ENCODE peak calls at places on chromosomes 16 and 17, in seven cellular contexts. One of them, this sample, is unnamed.

GRCh38 chr16:15521390-15521757 is 87.0 kb downstream of the BMERB1 start:
- DNase-seq in MM.1S: no peak
- DNase-seq in astrocyte: no peak
- DNase-seq in upper lobe of left lung: no peak
- DNase-seq in fibroblast of lung: no peak
- DNase-seq in tibial artery: no peak
- DNase-seq in heart left ventricle: no peak
- DNase-seq in this sample: no peak

GRCh38 chr17:8038954-8039610 is at the start of gene ALOX15B:
- DNase-seq in tibial artery: no peak
- DNase-seq in astrocyte: no peak
- DNase-seq in heart left ventricle: no peak
- DNase-seq in MM.1S: no peak
- DNase-seq in upper lobe of left lung: peak; percentile 86
- DNase-seq in fibroblast of lung: no peak
- DNase-seq in this sample: no peak

GRCh38 chr17:78241277-78242023 is 10.0 kb downstream of the TMEM235 start:
- DNase-seq in astrocyte: peak; percentile 57
- DNase-seq in tibial artery: no peak
- DNase-seq in heart left ventricle: no peak
- DNase-seq in MM.1S: peak; percentile 31
- DNase-seq in fibroblast of lung: peak; percentile 59
- DNase-seq in upper lobe of left lung: no peak
- DNase-seq in this sample: no peak

GRCh38 chr17:19867094-19867653 is 562 bp downstream of the ULK2 start:
- DNase-seq in tibial artery: peak; percentile 71
- DNase-seq in astrocyte: peak; percentile 48
- DNase-seq in upper lobe of left lung: peak; percentile 91
- DNase-seq in fibroblast of lung: peak; percentile 62
- DNase-seq in MM.1S: peak; percentile 61
- DNase-seq in heart left ventricle: peak; percentile 69
- DNase-seq in this sample: no peak

GRCh38 chr16:24041834-24042631 is 206.2 kb downstream of the PRKCB start:
- DNase-seq in fibroblast of lung: peak; percentile 23
- DNase-seq in astrocyte: peak; percentile 14
- DNase-seq in upper lobe of left lung: no peak
- DNase-seq in tibial artery: peak; percentile 35
- DNase-seq in MM.1S: peak; percentile 74
- DNase-seq in heart left ventricle: peak; percentile 52
- DNase-seq in this sample: peak; percentile 44

GRCh38 chr16:74771656-74772315 is 2.8 kb downstream of the FA2H start:
- DNase-seq in astrocyte: no peak
- DNase-seq in MM.1S: no peak
- DNase-seq in fibroblast of lung: no peak
- DNase-seq in tibial artery: no peak
- DNase-seq in upper lobe of left lung: peak; percentile 37
- DNase-seq in heart left ventricle: no peak
- DNase-seq in this sample: peak; percentile 89

GRCh38 chr17:30369995-30370394 is 8.7 kb upstream of the CPD start:
- DNase-seq in astrocyte: peak; percentile 29
- DNase-seq in tibial artery: no peak
- DNase-seq in fibroblast of lung: peak; percentile 34
- DNase-seq in upper lobe of left lung: no peak
- DNase-seq in MM.1S: no peak
- DNase-seq in heart left ventricle: no peak
- DNase-seq in this sample: no peak

GRCh38 chr16:20798364-20798763 is 7.9 kb downstream of the ERI2 start:
- DNase-seq in heart left ventricle: no peak
- DNase-seq in MM.1S: no peak
- DNase-seq in astrocyte: no peak
- DNase-seq in tibial artery: no peak
- DNase-seq in upper lobe of left lung: no peak
- DNase-seq in fibroblast of lung: peak; percentile 12
- DNase-seq in this sample: no peak

GRCh38 chr17:57735707-57736106 is 9.4 kb downstream of the CCDC182 start:
- DNase-seq in fibroblast of lung: no peak
- DNase-seq in tibial artery: no peak
- DNase-seq in MM.1S: peak; percentile 25
- DNase-seq in heart left ventricle: no peak
- DNase-seq in astrocyte: no peak
- DNase-seq in upper lobe of left lung: no peak
- DNase-seq in this sample: no peak

GRCh38 chr16:81198635-81199034 is 39.9 kb upstream of the BCO1 start:
- DNase-seq in tibial artery: no peak
- DNase-seq in astrocyte: no peak
- DNase-seq in upper lobe of left lung: no peak
- DNase-seq in MM.1S: no peak
- DNase-seq in fibroblast of lung: no peak
- DNase-seq in heart left ventricle: no peak
- DNase-seq in this sample: no peak

GRCh38 chr17:73281926-73282325 is 20.2 kb upstream of the CPSF4L start:
- DNase-seq in heart left ventricle: no peak
- DNase-seq in astrocyte: no peak
- DNase-seq in MM.1S: no peak
- DNase-seq in tibial artery: no peak
- DNase-seq in upper lobe of left lung: no peak
- DNase-seq in fibroblast of lung: no peak
- DNase-seq in this sample: no peak

GRCh38 chr16:77789085-77789611 is 784 bp downstream of the VAT1L start:
- DNase-seq in astrocyte: no peak
- DNase-seq in fibroblast of lung: no peak
- DNase-seq in heart left ventricle: no peak
- DNase-seq in tibial artery: no peak
- DNase-seq in MM.1S: no peak
- DNase-seq in upper lobe of left lung: no peak
- DNase-seq in this sample: no peak

GRCh38 chr17:49696233-49696761 is 11.5 kb downstream of the SLC35B1 start:
- DNase-seq in heart left ventricle: no peak
- DNase-seq in upper lobe of left lung: no peak
- DNase-seq in fibroblast of lung: peak; percentile 27
- DNase-seq in MM.1S: no peak
- DNase-seq in astrocyte: no peak
- DNase-seq in tibial artery: no peak
- DNase-seq in this sample: peak; percentile 76

GRCh38 chr16:54942353-54942943 is 11.8 kb downstream of the IRX5 start:
- DNase-seq in heart left ventricle: no peak
- DNase-seq in fibroblast of lung: no peak
- DNase-seq in tibial artery: no peak
- DNase-seq in upper lobe of left lung: no peak
- DNase-seq in astrocyte: no peak
- DNase-seq in MM.1S: no peak
- DNase-seq in this sample: no peak

GRCh38 chr16:54647731-54648221 is 282.9 kb upstream of the IRX5 start:
- DNase-seq in upper lobe of left lung: no peak
- DNase-seq in heart left ventricle: no peak
- DNase-seq in tibial artery: no peak
- DNase-seq in fibroblast of lung: peak; percentile 76
- DNase-seq in MM.1S: no peak
- DNase-seq in astrocyte: peak; percentile 75
- DNase-seq in this sample: no peak

GRCh38 chr17:21371511-21372081 is 4.6 kb upstream of the KCNJ12 start:
- DNase-seq in MM.1S: no peak
- DNase-seq in fibroblast of lung: no peak
- DNase-seq in heart left ventricle: no peak
- DNase-seq in astrocyte: no peak
- DNase-seq in upper lobe of left lung: no peak
- DNase-seq in tibial artery: no peak
- DNase-seq in this sample: no peak

GRCh38 chr17:27612160-27612767 is 18.7 kb upstream of the LGALS9 start:
- DNase-seq in tibial artery: no peak
- DNase-seq in upper lobe of left lung: no peak
- DNase-seq in heart left ventricle: no peak
- DNase-seq in fibroblast of lung: no peak
- DNase-seq in astrocyte: no peak
- DNase-seq in MM.1S: peak; percentile 15
- DNase-seq in this sample: no peak

GRCh38 chr16:81625544-81626152 is 153.4 kb upstream of the PLCG2 start:
- DNase-seq in MM.1S: no peak
- DNase-seq in heart left ventricle: peak; percentile 63
- DNase-seq in fibroblast of lung: peak; percentile 44
- DNase-seq in tibial artery: peak; percentile 58
- DNase-seq in astrocyte: peak; percentile 32
- DNase-seq in upper lobe of left lung: no peak
- DNase-seq in this sample: no peak

GRCh38 chr17:17900615-17901520 is 64.1 kb upstream of the SREBF1 start:
- DNase-seq in upper lobe of left lung: no peak
- DNase-seq in MM.1S: no peak
- DNase-seq in astrocyte: peak; percentile 93
- DNase-seq in heart left ventricle: peak; percentile 87
- DNase-seq in tibial artery: peak; percentile 93
- DNase-seq in fibroblast of lung: peak; percentile 95
- DNase-seq in this sample: no peak

GRCh38 chr16:8644513-8645140 is 23.1 kb downstream of the METTL22 start:
- DNase-seq in heart left ventricle: peak; percentile 34
- DNase-seq in fibroblast of lung: no peak
- DNase-seq in tibial artery: peak; percentile 42
- DNase-seq in MM.1S: no peak
- DNase-seq in upper lobe of left lung: peak; percentile 78
- DNase-seq in astrocyte: no peak
- DNase-seq in this sample: no peak

GRCh38 chr16:88442811-88443576 is 10.1 kb upstream of the ZFPM1 start:
- DNase-seq in astrocyte: peak; percentile 23
- DNase-seq in MM.1S: peak; percentile 50
- DNase-seq in upper lobe of left lung: peak; percentile 96
- DNase-seq in fibroblast of lung: peak; percentile 48
- DNase-seq in tibial artery: no peak
- DNase-seq in heart left ventricle: peak; percentile 76
- DNase-seq in this sample: no peak

GRCh38 chr16:68265078-68265925 is 976 bp downstream of the SLC7A6 start:
- DNase-seq in astrocyte: peak; percentile 65
- DNase-seq in heart left ventricle: peak; percentile 59
- DNase-seq in tibial artery: peak; percentile 83
- DNase-seq in MM.1S: peak; percentile 39
- DNase-seq in fibroblast of lung: peak; percentile 79
- DNase-seq in upper lobe of left lung: no peak
- DNase-seq in this sample: no peak

GRCh38 chr16:69329369-69330285 is 761 bp downstream of the PDF start:
- DNase-seq in MM.1S: peak; percentile 59
- DNase-seq in heart left ventricle: no peak
- DNase-seq in astrocyte: no peak
- DNase-seq in fibroblast of lung: peak; percentile 26
- DNase-seq in tibial artery: no peak
- DNase-seq in upper lobe of left lung: peak; percentile 58
- DNase-seq in this sample: no peak

GRCh38 chr17:10127819-10128375 is 70.5 kb downstream of the GAS7 start:
- DNase-seq in tibial artery: peak; percentile 94
- DNase-seq in fibroblast of lung: peak; percentile 92
- DNase-seq in astrocyte: peak; percentile 93
- DNase-seq in MM.1S: no peak
- DNase-seq in heart left ventricle: peak; percentile 82
- DNase-seq in upper lobe of left lung: peak; percentile 89
- DNase-seq in this sample: no peak

GRCh38 chr17:49486012-49486641 is 9.0 kb upstream of the NGFR start:
- DNase-seq in upper lobe of left lung: no peak
- DNase-seq in MM.1S: no peak
- DNase-seq in tibial artery: no peak
- DNase-seq in astrocyte: no peak
- DNase-seq in heart left ventricle: no peak
- DNase-seq in fibroblast of lung: no peak
- DNase-seq in this sample: no peak

GRCh38 chr17:2218426-2218825 is 85.2 kb downstream of the SMG6 start:
- DNase-seq in upper lobe of left lung: no peak
- DNase-seq in tibial artery: no peak
- DNase-seq in fibroblast of lung: no peak
- DNase-seq in astrocyte: no peak
- DNase-seq in heart left ventricle: no peak
- DNase-seq in MM.1S: no peak
- DNase-seq in this sample: no peak

GRCh38 chr17:17823433-17824118 is 13.2 kb downstream of the SREBF1 start:
- DNase-seq in fibroblast of lung: peak; percentile 73
- DNase-seq in MM.1S: peak; percentile 90
- DNase-seq in heart left ventricle: peak; percentile 88
- DNase-seq in astrocyte: peak; percentile 58
- DNase-seq in upper lobe of left lung: peak; percentile 96
- DNase-seq in tibial artery: peak; percentile 84
- DNase-seq in this sample: no peak

GRCh38 chr17:74756891-74757290 is 8.5 kb downstream of the NHERF1 start:
- DNase-seq in upper lobe of left lung: no peak
- DNase-seq in fibroblast of lung: no peak
- DNase-seq in tibial artery: no peak
- DNase-seq in heart left ventricle: no peak
- DNase-seq in astrocyte: no peak
- DNase-seq in MM.1S: no peak
- DNase-seq in this sample: no peak
- H3K4me3 ChIP-seq in upper lobe of left lung: no peak overlapping the region
- H3K4me3 ChIP-seq in fibroblast of lung: no peak overlapping the region
- H3K4me3 ChIP-seq in tibial artery: no peak overlapping the region
- H3K4me3 ChIP-seq in heart left ventricle: no peak overlapping the region
- H3K4me3 ChIP-seq in astrocyte: no peak overlapping the region
- H3K4me3 ChIP-seq in MM.1S: no peak overlapping the region
- H3K4me3 ChIP-seq in this sample: no peak overlapping the region

GRCh38 chr16:87145181-87146176 is 171.7 kb downstream of the C16orf95 start:
- DNase-seq in MM.1S: no peak
- DNase-seq in fibroblast of lung: peak; percentile 96
- DNase-seq in heart left ventricle: no peak
- DNase-seq in tibial artery: no peak
- DNase-seq in astrocyte: peak; percentile 93
- DNase-seq in upper lobe of left lung: no peak
- DNase-seq in this sample: no peak
- TF ChIP-seq CTCF in MM.1S: no peak
- TF ChIP-seq CTCF in fibroblast of lung: no peak
- TF ChIP-seq CTCF in heart left ventricle: no peak
- TF ChIP-seq CTCF in tibial artery: no peak
- TF ChIP-seq CTCF in astrocyte: peak; percentile 19
- TF ChIP-seq CTCF in upper lobe of left lung: no peak
- TF ChIP-seq CTCF in this sample: no peak

DNA sequence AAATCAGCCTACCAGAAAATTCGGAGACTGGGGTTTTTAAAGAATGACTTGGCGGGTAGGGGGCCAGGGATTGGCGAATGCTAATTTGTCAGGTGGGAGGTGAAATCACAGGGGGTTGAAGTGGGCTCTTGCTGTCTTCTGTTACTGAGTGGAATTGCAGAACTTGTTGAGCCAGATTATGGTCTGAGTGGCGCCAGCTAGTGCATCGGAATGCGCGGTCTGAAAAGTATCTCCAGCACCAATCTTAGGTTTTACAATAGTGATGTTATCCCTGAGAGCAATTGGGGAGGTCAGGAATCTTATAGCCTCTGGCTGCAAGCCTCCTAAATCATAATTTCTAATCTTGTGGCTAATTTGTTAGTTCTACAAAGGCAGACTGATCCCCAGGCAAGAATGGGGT is 762 bp upstream of the RBL2 start:
- DNase-seq in tibial artery: no peak
- DNase-seq in upper lobe of left lung: no peak
- DNase-seq in heart left ventricle: no peak
- DNase-seq in astrocyte: no peak
- DNase-seq in fibroblast of lung: no peak
- DNase-seq in MM.1S: no peak
- DNase-seq in this sample: no peak
- H3K4me3 ChIP-seq in tibial artery: peak overlapping the region; percentile 99
- H3K4me3 ChIP-seq in upper lobe of left lung: no peak overlapping the region
- H3K4me3 ChIP-seq in heart left ventricle: peak overlapping the region; percentile 90
- H3K4me3 ChIP-seq in astrocyte: no peak overlapping the region
- H3K4me3 ChIP-seq in fibroblast of lung: no peak overlapping the region
- H3K4me3 ChIP-seq in MM.1S: peak overlapping the region; percentile 94
- H3K4me3 ChIP-seq in this sample: no peak overlapping the region

DNA sequence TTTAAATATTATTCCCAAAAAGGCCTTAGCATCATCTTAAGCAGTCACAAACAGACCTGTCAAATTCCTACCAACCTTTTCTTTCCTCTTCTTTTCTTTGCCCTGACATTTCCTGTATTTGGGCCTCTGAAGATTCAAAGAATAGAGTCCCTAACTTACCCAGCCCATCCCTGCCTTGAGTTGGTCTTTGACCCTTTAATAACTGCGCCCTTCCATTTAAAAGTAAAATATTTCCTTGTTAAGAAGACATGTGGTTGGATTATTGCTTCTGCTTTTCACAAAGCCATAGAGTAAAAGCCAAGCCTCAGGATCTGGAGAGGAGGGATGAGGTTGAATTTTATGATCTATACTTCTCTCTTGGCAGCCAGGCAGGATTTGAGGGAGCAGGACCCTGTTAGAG is 13.2 kb upstream of the CCL23 start:
- DNase-seq in MM.1S: no peak
- DNase-seq in fibroblast of lung: no peak
- DNase-seq in heart left ventricle: no peak
- DNase-seq in astrocyte: no peak
- DNase-seq in upper lobe of left lung: no peak
- DNase-seq in tibial artery: no peak
- DNase-seq in this sample: no peak
- TF ChIP-seq CTCF in MM.1S: no peak
- TF ChIP-seq CTCF in fibroblast of lung: no peak
- TF ChIP-seq CTCF in heart left ventricle: no peak
- TF ChIP-seq CTCF in astrocyte: no peak
- TF ChIP-seq CTCF in upper lobe of left lung: no peak
- TF ChIP-seq CTCF in tibial artery: no peak
- TF ChIP-seq CTCF in this sample: no peak